ENCODE peak calls at places on chromosomes 13 and 19, in eight cellular contexts. S, F, U, T, K, Q, X and V are unnamed samples.

GRCh38 chr13:79869326-79869725 is 388.4 kb downstream of the NDFIP2 start:
- DNase-seq in T (no peak), K (no peak), X (no peak), F (no peak), U (no peak), S (no peak), Q (peak; percentile 65), V (no peak)

GRCh38 chr13:76463314-76463713 is 422.9 kb downstream of the KCTD12 start:
- DNase-seq in U (no peak), S (no peak), T (no peak), X (no peak), F (no peak), Q (no peak), K (peak; percentile 9), V (no peak)

GRCh38 chr19:33450689-33451088 is 70.9 kb downstream of the PEPD start:
- DNase-seq in Q (no peak), T (no peak), F (no peak), S (no peak), X (no peak), U (peak; percentile 15), K (no peak), V (no peak)

GRCh38 chr19:58182577-58182988 is 278 bp upstream of the ZNF274 start:
- DNase-seq in U (no peak), X (no peak), T (no peak), K (peak; percentile 96), S (no peak), Q (no peak), F (no peak), V (no peak)

GRCh38 chr19:7831452-7831851 is 1.4 kb downstream of the EVI5L start:
- DNase-seq in X (peak; percentile 36), T (peak; percentile 48), F (peak; percentile 25), K (peak; percentile 48), Q (peak; percentile 61), S (no peak), U (no peak), V (no peak)

GRCh38 chr19:34151439-34151838 is 20.9 kb upstream of the LSM14A start:
- DNase-seq in T (no peak), X (no peak), K (no peak), F (no peak), Q (no peak), U (no peak), S (no peak), V (no peak)

GRCh38 chr19:16814526-16815100 is 14.6 kb upstream of the SIN3B start:
- DNase-seq in Q (no peak), F (no peak), T (no peak), U (no peak), S (no peak), K (no peak), X (peak; percentile 58), V (no peak)

GRCh38 chr13:76829572-76830327 is 56.5 kb downstream of the KCTD12 start:
- DNase-seq in K (no peak), F (no peak), Q (no peak), X (no peak), U (no peak), T (no peak), S (peak; percentile 42), V (no peak)

GRCh38 chr19:49863935-49864320 is 3.4 kb downstream of the PNKP start:
- DNase-seq in T (no peak), U (peak; percentile 44), X (no peak), Q (no peak), F (no peak), S (no peak), K (no peak), V (no peak)

GRCh38 chr13:60210510-60211065 is 46.9 kb upstream of the DIAPH3 start:
- DNase-seq in T (no peak), K (no peak), U (no peak), S (no peak), Q (no peak), X (no peak), F (no peak), V (no peak)

GRCh38 chr19:30302076-30302475 is 70.1 kb upstream of the ZNF536 start:
- DNase-seq in F (no peak), X (no peak), K (no peak), U (no peak), Q (no peak), S (no peak), T (no peak), V (no peak)

GRCh38 chr19:35241417-35241816 is 7.4 kb upstream of the LSR start:
- DNase-seq in U (no peak), F (no peak), Q (no peak), S (no peak), X (no peak), T (no peak), K (no peak), V (no peak)

DNA sequence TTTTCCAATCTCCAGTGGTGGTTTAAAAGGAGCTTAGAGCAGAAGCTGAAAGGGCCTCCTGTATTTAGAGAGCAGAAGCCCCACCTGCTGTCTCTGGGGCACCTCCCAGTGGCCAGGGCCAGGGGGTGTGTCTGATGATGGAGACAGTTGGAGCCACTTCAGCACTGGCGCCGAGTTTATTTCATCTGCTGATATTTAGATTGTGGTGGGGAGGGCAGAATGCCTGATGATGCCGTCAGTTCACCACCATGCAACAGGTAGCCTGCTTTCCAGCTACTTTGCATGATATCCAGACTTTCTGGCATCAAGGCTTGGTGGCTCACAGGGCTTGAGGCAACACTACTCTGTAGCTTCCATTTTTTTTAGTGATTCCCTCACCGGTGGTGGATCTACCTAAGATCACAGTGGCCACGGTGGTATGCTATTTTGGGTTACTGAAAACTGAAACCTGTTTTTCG is 371.9 kb downstream of the KCNRG start:
- DNase-seq in X (peak; percentile 44), K (no peak), S (peak; percentile 64), T (peak; percentile 64), U (no peak), F (peak; percentile 50), Q (peak; percentile 69), V (no peak)
- H3K27ac ChIP-seq in X (peak overlapping the region; percentile 37), K (no peak overlapping the region), S (peak overlapping the region; percentile 83), T (peak overlapping the region; percentile 89), U (no peak overlapping the region), F (no peak overlapping the region), Q (peak overlapping the region; percentile 87), V (peak overlapping the region; percentile 80)

GRCh38 chr13:61950828-61951227 is 535.2 kb upstream of the PCDH20 start:
- DNase-seq in K (no peak), T (no peak), F (no peak), Q (no peak), S (no peak), U (no peak), X (no peak), V (no peak)

DNA sequence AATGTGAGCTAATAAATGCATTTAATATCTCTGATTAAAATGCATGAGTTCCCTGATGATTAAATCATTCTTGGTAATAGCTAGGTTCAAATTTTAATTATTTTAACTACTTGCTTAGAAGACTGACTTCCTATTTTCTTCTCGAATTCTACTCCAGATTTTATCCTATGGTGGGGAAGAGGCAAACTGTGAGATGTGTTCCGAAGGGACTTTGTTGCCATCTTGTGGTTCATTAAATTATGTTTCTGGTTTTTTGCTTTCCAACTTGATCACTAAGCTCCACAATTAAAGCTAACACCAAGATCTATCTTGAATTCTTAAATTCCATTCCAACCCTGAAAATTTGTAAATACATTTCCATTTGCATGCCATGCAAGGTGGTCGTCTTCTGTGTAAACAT is 538.4 kb upstream of the PCDH20 start:
- DNase-seq in Q (peak; percentile 19), U (no peak), S (no peak), T (peak; percentile 52), K (peak; percentile 9), X (peak; percentile 61), F (no peak), V (no peak)
- TF ChIP-seq CTCF in Q (peak; percentile 58), U (no peak), S (peak; percentile 47), T (peak; percentile 22), K (peak; percentile 41), X (peak; percentile 43), F (no peak), V (no peak)

DNA sequence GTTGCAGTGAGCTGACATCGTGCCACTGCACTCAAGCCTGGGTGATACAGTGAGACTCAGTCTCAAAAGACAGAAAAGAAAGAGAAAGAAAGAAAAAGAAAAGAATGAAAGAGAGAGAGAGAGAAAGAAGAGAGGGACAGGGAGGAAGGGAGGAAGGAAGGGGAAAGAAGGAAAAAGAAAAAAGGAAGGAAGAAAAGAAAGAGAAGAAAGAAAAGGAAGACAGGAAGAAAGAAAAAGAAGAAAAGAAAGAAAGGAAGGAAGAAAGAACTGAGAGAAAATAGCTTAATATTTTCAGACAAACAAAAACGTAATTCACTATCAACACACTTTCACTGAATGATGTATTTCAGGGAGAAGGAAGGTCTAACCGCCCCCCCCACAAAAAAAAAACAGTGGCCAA is 39.3 kb downstream of the ESD start:
- DNase-seq in U (no peak), S (no peak), Q (no peak), F (no peak), X (no peak), T (no peak), K (no peak), V (no peak)
- H3K27ac ChIP-seq in U (no peak overlapping the region), S (no peak overlapping the region), Q (no peak overlapping the region), F (no peak overlapping the region), X (no peak overlapping the region), T (no peak overlapping the region), K (no peak overlapping the region), V (no peak overlapping the region)

GRCh38 chr13:89076622-89077021 is 1405.5 kb downstream of the SLITRK5 start:
- DNase-seq in X (no peak), U (no peak), T (no peak), S (no peak), K (no peak), F (no peak), Q (no peak), V (no peak)
- TF ChIP-seq CTCF in X (no peak), U (no peak), T (no peak), S (no peak), K (no peak), F (no peak), Q (no peak), V (no peak)

GRCh38 chr19:37692956-37693660 is 26.5 kb downstream of the ZNF607 start:
- DNase-seq in X (no peak), S (no peak), T (no peak), U (no peak), K (no peak), Q (no peak), F (no peak), V (no peak)

GRCh38 chr19:37698216-37698615 is 21.3 kb downstream of the ZNF607 start:
- DNase-seq in S (no peak), X (no peak), F (no peak), T (no peak), K (no peak), Q (no peak), U (no peak), V (no peak)

GRCh38 chr19:37695144-37695899 is 24.2 kb downstream of the ZNF607 start:
- DNase-seq in U (no peak), X (no peak), Q (no peak), K (no peak), S (no peak), T (no peak), F (no peak), V (no peak)

DNA sequence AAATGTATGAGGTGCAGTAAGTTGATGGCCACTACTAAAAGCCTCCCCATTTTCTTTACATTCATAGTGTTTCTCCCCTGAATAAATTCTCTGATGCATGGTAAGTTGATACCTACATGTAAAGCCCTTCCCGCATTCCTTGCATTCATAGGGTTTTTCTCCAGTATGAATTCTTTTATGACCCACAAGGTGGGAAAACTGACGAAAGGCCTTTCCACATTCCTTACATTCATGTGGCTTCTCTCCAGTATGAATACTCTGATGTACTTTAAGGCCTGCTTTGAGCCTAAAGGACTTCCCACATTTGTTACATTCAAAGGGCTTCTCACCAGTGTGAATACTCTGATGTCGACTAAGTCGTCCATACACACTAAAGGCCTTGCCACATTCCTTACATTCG is 20.5 kb downstream of the ZNF607 start:
- DNase-seq in S (no peak), T (no peak), F (no peak), Q (no peak), U (no peak), K (no peak), X (no peak), V (no peak)
- H3K27ac ChIP-seq in S (no peak overlapping the region), T (peak overlapping the region; percentile 35), F (no peak overlapping the region), Q (no peak overlapping the region), U (no peak overlapping the region), K (no peak overlapping the region), X (no peak overlapping the region), V (no peak overlapping the region)